ENCODE peak calls at places on chromosomes 7 and 10, in six cellular contexts. M is HTR-8/SVneo; B is activated CD8-positive, alpha-beta memory T cell treated with anti-CD3 and anti-CD28 coated beads for 24 hours; A is nucleus accumbens; L is substantia nigra; J is GM10248. U is an unnamed sample.

GRCh38 chr7:3897430-3898385 is 596.7 kb downstream of the SDK1 start:
- DNase-seq in J (peak), A (no peak), M (peak), B (no peak), L (no peak), U (no peak)

GRCh38 chr10:113732966-113733365 is 18.5 kb upstream of the PLEKHS1 start:
- DNase-seq in A (no peak), J (no peak), L (no peak), M (no peak), B (no peak), U (no peak)

GRCh38 chr10:89783406-89783805 is 82.0 kb downstream of the KIF20B start:
- DNase-seq in L (no peak), M (no peak), J (no peak), B (no peak), A (no peak), U (no peak)

GRCh38 chr7:139851770-139852481 is 22.9 kb downstream of the TBXAS1 start:
- DNase-seq in J (no peak), L (no peak), A (no peak), M (no peak), B (peak), U (no peak)

GRCh38 chr7:46786221-46786951 is 795.5 kb downstream of the TNS3 start:
- DNase-seq in A (no peak), L (no peak), J (no peak), M (no peak), B (no peak), U (no peak)

GRCh38 chr7:51551070-51551469 is 234.5 kb upstream of the COBL start:
- DNase-seq in M (no peak), A (no peak), L (no peak), B (no peak), J (no peak), U (no peak)

GRCh38 chr7:91898240-91898992 is 17.9 kb upstream of the MTERF1 start:
- DNase-seq in L (no peak), A (no peak), M (no peak), B (no peak), J (no peak), U (no peak)

GRCh38 chr10:111098679-111099437 is 22.0 kb downstream of the ADRA2A start:
- DNase-seq in M (no peak), L (no peak), A (no peak), B (no peak), J (no peak), U (no peak)

GRCh38 chr10:66767707-66768106 is 158.1 kb upstream of the LRRTM3 start:
- DNase-seq in J (no peak), M (no peak), A (no peak), L (no peak), B (no peak), U (no peak)

GRCh38 chr7:157674715-157675426 is 338.1 kb downstream of the DNAJB6 start:
- DNase-seq in M (no peak), B (no peak), J (no peak), A (no peak), L (no peak), U (peak)

GRCh38 chr7:155358066-155358947 is 60.6 kb downstream of the INSIG1 start:
- DNase-seq in M (no peak), J (no peak), A (no peak), B (no peak), L (no peak), U (no peak)

GRCh38 chr10:5563991-5564536 is 39.3 kb downstream of the CALML3 start:
- DNase-seq in B (no peak), J (no peak), M (no peak), L (no peak), A (no peak), U (no peak)

GRCh38 chr7:101486764-101487458 is 124.2 kb downstream of the COL26A1 start:
- DNase-seq in B (no peak), L (no peak), A (no peak), M (no peak), J (no peak), U (peak)

GRCh38 chr10:72694476-72695369 is 2.8 kb downstream of the MCU start:
- DNase-seq in L (no peak), B (no peak), J (peak), A (no peak), M (no peak), U (no peak)

GRCh38 chr7:116884691-116885090 is 22.3 kb downstream of the CAPZA2 start:
- DNase-seq in M (no peak), B (no peak), L (no peak), A (no peak), J (no peak), U (no peak)

GRCh38 chr10:21194510-21194993 is 297.4 kb upstream of the NEBL start:
- DNase-seq in B (no peak), A (no peak), L (no peak), M (peak), J (no peak), U (no peak)

GRCh38 chr7:48298779-48299178 is 127.5 kb downstream of the ABCA13 start:
- DNase-seq in M (no peak), A (no peak), J (peak), L (no peak), B (no peak), U (no peak)

GRCh38 chr10:48306870-48307531 is 524 bp downstream of the MAPK8 start:
- DNase-seq in M (peak), L (peak), J (peak), A (peak), B (no peak), U (no peak)

GRCh38 chr10:14118953-14119352 is 211.8 kb downstream of the FRMD4A start:
- DNase-seq in M (no peak), B (no peak), L (no peak), J (no peak), A (no peak), U (no peak)

GRCh38 chr7:77759294-77759889 is 38.8 kb downstream of the TMEM60 start:
- DNase-seq in J (peak), B (peak), A (peak), M (peak), L (peak), U (peak)

GRCh38 chr7:41972270-41972669 is 264.7 kb downstream of the GLI3 start:
- DNase-seq in L (no peak), J (no peak), M (no peak), A (no peak), B (no peak), U (no peak)

GRCh38 chr7:16712916-16713315 is 40.6 kb upstream of the TSPAN13 start:
- DNase-seq in B (no peak), L (no peak), J (no peak), M (no peak), A (no peak), U (no peak)

GRCh38 chr10:79106651-79107050 is 37.9 kb downstream of the ZMIZ1 start:
- DNase-seq in L (no peak), J (no peak), A (no peak), M (no peak), B (no peak), U (no peak)

GRCh38 chr10:12633776-12634390 is 284.5 kb downstream of the CAMK1D start:
- DNase-seq in J (no peak), A (no peak), B (no peak), L (no peak), M (no peak), U (no peak)